ENCODE peak calls at places on chromosomes 5 and 9, in four cellular contexts. B is Ammon's horn, Y is non-pigmented ciliary epithelial cell, O is M059J. E is an unnamed sample.

GRCh38 chr9:105299190-105299854 is 54.9 kb downstream of the SLC44A1 start:
- DNase-seq in B (peak), Y (peak), O (peak), E (peak)

GRCh38 chr5:69414885-69415583 is at the start of gene MARVELD2:
- DNase-seq in Y (no peak), B (peak), O (peak), E (peak)

GRCh38 chr5:151155149-151155776 is 2.3 kb downstream of the ANXA6 start:
- DNase-seq in B (no peak), O (no peak), Y (no peak), E (no peak)

GRCh38 chr9:35518212-35518917 is 28.5 kb downstream of the RUSC2 start:
- DNase-seq in O (peak), Y (peak), B (no peak), E (peak)

GRCh38 chr5:16600397-16600796 is 16.4 kb downstream of the RETREG1 start:
- DNase-seq in O (peak), B (peak), Y (no peak), E (no peak)

GRCh38 chr5:99019812-99020697 is 91.2 kb upstream of the CHD1 start:
- DNase-seq in Y (peak), O (peak), B (no peak), E (peak)

GRCh38 chr9:135320943-135321342 is 158.6 kb upstream of the PPP1R26 start:
- DNase-seq in Y (no peak), O (no peak), B (no peak), E (no peak)

GRCh38 chr5:22908129-22908528 is 55.0 kb upstream of the CDH12 start:
- DNase-seq in B (no peak), Y (no peak), O (no peak), E (no peak)

GRCh38 chr9:85960688-85961093 is 19.7 kb downstream of the NAA35 start:
- DNase-seq in B (no peak), Y (no peak), O (peak), E (no peak)

GRCh38 chr9:126296687-126297086 is 29.9 kb upstream of the MVB12B start:
- DNase-seq in Y (no peak), B (no peak), O (no peak), E (no peak)

E was measured in astrocyte of the cerebellum.